ENCODE peak calls at places on chromosomes 6 and 20, in seven cellular contexts. X, L, C, I, U, E and S are unnamed samples.
A peak's percentile ranks its signal among the peaks of the same experiment; 100 is the strongest.

GRCh38 chr6:43054206-43054943 is 724 bp upstream of the CUL7 start:
- DNase-seq in U (no peak), L (no peak), C (no peak), E (no peak), X (peak; percentile 43), I (no peak), S (no peak)

GRCh38 chr6:44339763-44340625 is 2.5 kb upstream of the SPATS1 start:
- DNase-seq in I (no peak), C (no peak), L (no peak), E (no peak), U (no peak), X (no peak), S (no peak)

GRCh38 chr6:53879608-53880007 is 84.8 kb downstream of the LRRC1 start:
- DNase-seq in X (no peak), C (no peak), I (no peak), U (no peak), E (no peak), L (no peak), S (no peak)

GRCh38 chr6:48075181-48075580 is 35.8 kb downstream of the PTCHD4 start:
- DNase-seq in L (no peak), X (no peak), C (no peak), U (no peak), E (no peak), I (no peak), S (no peak)

GRCh38 chr20:45368221-45368980 is 5.4 kb downstream of the SYS1 start:
- DNase-seq in L (no peak), U (no peak), I (no peak), E (no peak), X (no peak), C (peak; percentile 97), S (no peak)

GRCh38 chr6:145093226-145093625 is 642.1 kb downstream of the EPM2A start:
- DNase-seq in C (no peak), E (no peak), L (no peak), I (no peak), U (no peak), X (no peak), S (no peak)

GRCh38 chr6:64334646-64335045 is 699.0 kb downstream of the PHF3 start:
- DNase-seq in U (no peak), I (no peak), C (no peak), E (no peak), X (no peak), L (no peak), S (no peak)

GRCh38 chr6:77037439-77037838 is 425.9 kb downstream of the HTR1B start:
- DNase-seq in C (no peak), U (no peak), L (no peak), I (no peak), X (no peak), E (no peak), S (no peak)

GRCh38 chr6:63573899-63574553 is 1.7 kb downstream of the LOC128125822 start:
- DNase-seq in C (peak; percentile 64), I (no peak), E (peak; percentile 63), L (no peak), X (no peak), U (no peak), S (peak; percentile 75)

GRCh38 chr6:113833537-113833936 is 23.6 kb upstream of the MARCKS start:
- DNase-seq in I (no peak), U (no peak), L (no peak), E (no peak), X (no peak), C (no peak), S (no peak)

GRCh38 chr6:36028088-36028886 is 679 bp downstream of the MAPK14 start:
- DNase-seq in U (peak; percentile 67), X (peak; percentile 36), I (peak; percentile 32), C (peak; percentile 62), E (no peak), L (peak; percentile 21), S (peak; percentile 74)

GRCh38 chr6:155154158-155154830 is 109.5 kb upstream of the CLDN20 start:
- DNase-seq in C (no peak), L (no peak), E (no peak), U (no peak), I (no peak), X (peak; percentile 38), S (no peak)

GRCh38 chr6:54194067-54194466 is 82.8 kb downstream of the MLIP start:
- DNase-seq in C (no peak), E (no peak), I (no peak), U (no peak), X (no peak), L (no peak), S (no peak)

GRCh38 chr6:138162104-138162946 is 586 bp downstream of the ARFGEF3 start:
- DNase-seq in C (no peak), X (no peak), U (no peak), L (no peak), E (peak; percentile 65), I (no peak), S (peak; percentile 73)

GRCh38 chr20:15039088-15039762 is 701.8 kb upstream of the FLRT3 start:
- DNase-seq in I (no peak), U (no peak), E (no peak), X (no peak), L (no peak), C (no peak), S (no peak)

DNA sequence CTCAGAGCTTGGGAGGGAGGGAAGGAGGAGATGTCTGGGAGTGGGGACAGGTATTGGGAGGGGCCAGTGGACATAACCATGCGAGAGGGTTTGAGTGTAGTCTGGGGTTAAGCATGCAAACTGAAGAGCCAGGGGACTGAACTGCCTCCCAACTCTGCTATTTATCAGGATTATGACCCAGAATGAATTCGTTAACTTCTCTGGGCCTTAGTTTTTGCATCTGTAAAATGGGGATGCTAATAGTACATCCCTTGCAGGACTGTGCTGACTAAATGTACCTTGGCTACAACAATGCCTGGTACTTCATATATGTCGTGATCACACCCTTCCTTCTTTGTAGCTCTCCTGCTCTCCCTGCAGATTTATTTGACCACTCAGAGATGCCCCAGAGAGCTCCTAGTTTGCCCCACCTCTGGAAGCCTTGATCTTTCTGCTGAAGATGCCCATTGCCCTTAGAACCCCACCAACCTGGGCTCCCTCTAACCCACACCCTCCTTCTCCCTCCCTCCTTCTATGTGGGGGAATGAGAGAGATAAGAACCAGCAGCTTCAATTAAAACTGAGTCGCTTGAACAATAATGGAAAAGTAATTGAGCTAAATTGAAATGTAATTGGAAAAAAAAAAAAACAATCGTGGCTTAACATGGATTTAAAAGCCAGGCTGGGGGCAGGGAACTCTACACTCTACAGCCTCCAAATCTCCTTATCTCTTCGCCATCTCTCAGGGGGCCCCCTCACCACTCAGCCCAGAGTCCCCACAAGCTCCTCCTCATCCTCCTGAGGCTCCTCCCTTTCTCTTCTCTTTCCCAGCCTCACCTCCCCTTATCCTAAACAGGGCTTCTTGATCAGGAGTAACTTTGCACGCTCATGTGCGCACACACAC is 83.4 kb downstream of the MDGA1 start:
- DNase-seq in C (no peak), X (no peak), E (no peak), U (no peak), L (no peak), I (no peak), S (no peak)
- TF ChIP-seq CTCF in C (no peak), X (no peak), E (no peak), U (no peak), L (no peak), I (no peak), S (no peak)

GRCh38 chr20:11067359-11067758 is 393.6 kb upstream of the JAG1 start:
- DNase-seq in C (no peak), X (no peak), L (no peak), E (no peak), I (no peak), U (no peak), S (no peak)

GRCh38 chr20:11076434-11076833 is 402.6 kb upstream of the JAG1 start:
- DNase-seq in I (no peak), X (no peak), U (no peak), L (no peak), C (no peak), E (peak; percentile 15), S (no peak)

GRCh38 chr20:11072982-11073381 is 399.2 kb upstream of the JAG1 start:
- DNase-seq in C (no peak), I (no peak), L (no peak), X (no peak), U (no peak), E (no peak), S (no peak)
- H3K4me1 ChIP-seq in C (no peaks in the 10 kb centered on the region), I (peaks cover 5% of the 10 kb centered on the region), L (no peaks in the 10 kb centered on the region), X (no peaks in the 10 kb centered on the region), U (no peaks in the 10 kb centered on the region), E (peaks cover 6% of the 10 kb centered on the region), S (peaks cover 3% of the 10 kb centered on the region)

DNA sequence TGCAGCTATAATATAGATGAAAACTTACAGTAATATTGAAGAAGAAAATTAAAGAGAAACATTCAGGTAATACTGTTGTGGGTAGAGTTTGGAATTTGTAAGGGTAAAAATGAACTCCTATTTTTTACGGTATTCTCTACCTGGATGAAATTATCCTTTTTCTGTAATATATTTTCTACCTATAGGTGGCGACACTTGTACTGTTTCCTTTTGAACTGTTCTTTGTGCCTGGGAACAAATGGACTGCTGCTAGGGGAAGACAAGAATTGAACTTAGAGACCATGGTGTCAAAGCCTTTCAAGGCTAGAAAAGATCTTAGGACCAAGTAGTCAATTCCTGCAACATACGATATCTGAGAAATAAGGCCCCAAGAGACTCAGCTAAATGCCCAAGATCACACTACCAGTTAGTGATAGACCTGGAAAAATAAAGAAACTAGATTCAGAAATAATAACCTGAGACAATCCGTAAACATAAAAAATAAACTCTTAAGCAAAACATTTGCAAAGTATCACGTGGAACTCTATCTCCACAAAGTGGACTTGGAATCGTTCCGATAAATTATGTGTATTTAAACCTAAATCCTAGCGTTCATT is 383.8 kb downstream of the TFAP2A start:
- DNase-seq in C (peak; percentile 29), U (no peak), L (no peak), X (no peak), E (peak; percentile 61), I (no peak), S (no peak)
- TF ChIP-seq CTCF in C (peak; percentile 93), U (peak; percentile 25), L (no peak), X (no peak), E (peak; percentile 79), I (peak; percentile 35), S (peak; percentile 85)

GRCh38 chr6:156978948-156979347 is 201.8 kb downstream of the ARID1B start:
- DNase-seq in L (no peak), U (no peak), I (no peak), C (no peak), X (no peak), E (no peak), S (no peak)

GRCh38 chr6:156980948-156981347 is 203.8 kb downstream of the ARID1B start:
- DNase-seq in U (no peak), C (no peak), I (no peak), E (no peak), L (no peak), X (no peak), S (no peak)

GRCh38 chr6:156977527-156978291 is 200.5 kb downstream of the ARID1B start:
- DNase-seq in E (no peak), L (no peak), U (peak; percentile 64), X (peak; percentile 40), C (no peak), I (no peak), S (no peak)

GRCh38 chr6:156982168-156982567 is 205.0 kb downstream of the ARID1B start:
- DNase-seq in U (no peak), I (no peak), L (no peak), E (no peak), X (no peak), C (peak; percentile 27), S (no peak)

DNA sequence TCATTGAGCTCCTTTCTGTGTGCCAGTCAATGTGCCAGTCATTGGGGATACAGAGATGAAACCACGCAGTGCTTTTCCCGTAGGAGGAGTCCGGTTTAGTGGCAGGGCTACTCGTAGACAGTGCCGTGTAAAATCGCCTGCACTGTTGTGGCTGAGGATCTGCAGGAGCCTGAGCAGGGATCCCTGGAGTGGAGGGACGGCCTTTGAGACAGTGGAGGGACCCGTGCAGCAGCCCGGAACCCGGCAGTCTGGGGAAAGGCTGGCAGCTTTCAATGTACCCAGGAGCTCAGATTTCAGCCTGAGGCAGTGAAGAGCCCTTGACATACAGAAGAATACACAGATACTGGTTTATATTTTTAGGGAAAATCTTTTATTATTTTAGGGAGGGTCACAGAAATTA is 203.3 kb downstream of the ARID1B start:
- DNase-seq in I (no peak), L (no peak), U (no peak), C (no peak), E (peak; percentile 52), X (no peak), S (no peak)
- H3K4me1 ChIP-seq in I (peaks cover 97% of the 10 kb centered on the region), L (peaks cover 54% of the 10 kb centered on the region), U (peaks cover 78% of the 10 kb centered on the region), C (peaks cover 90% of the 10 kb centered on the region), E (peaks cover 35% of the 10 kb centered on the region), X (peaks cover 10% of the 10 kb centered on the region), S (no peaks in the 10 kb centered on the region)